ENCODE peak calls at places on chromosome 4, in nine cellular contexts. M is M059J, X is head of caudate nucleus, I is NCI-H1105 treated with DMSO at 0.1 percent for 48 hours, G is NCI-H345, K is upper lobe of right lung, Y is activated T-cell treated with anti-CD3 and anti-CD28 coated beads for 24 hours, B is Right ventricle myocardium superior, C is posterior cingulate gyrus. U is an unnamed sample.

GRCh38 chr4:41550308-41550707 is 12.4 kb downstream of the LIMCH1 start:
- DNase-seq in X (no peak), K (no peak), M (peak), B (no peak), Y (no peak), C (no peak), G (no peak), I (no peak), U (no peak)

GRCh38 chr4:83207497-83208105 is 77.0 kb downstream of the COQ2 start:
- DNase-seq in K (no peak), X (no peak), M (peak), I (no peak), Y (no peak), C (no peak), B (no peak), G (no peak), U (no peak)

GRCh38 chr4:73197220-73197619 is 61.4 kb downstream of the ANKRD17 start:
- DNase-seq in M (no peak), G (no peak), Y (no peak), I (no peak), X (no peak), K (no peak), C (no peak), B (no peak), U (no peak)

GRCh38 chr4:79865253-79865652 is 207.8 kb downstream of the ANTXR2 start:
- DNase-seq in Y (no peak), B (no peak), G (no peak), K (no peak), X (no peak), I (no peak), C (no peak), M (peak), U (no peak)

GRCh38 chr4:182768821-182769220 is 148.4 kb downstream of the DCTD start:
- DNase-seq in M (peak), I (no peak), X (no peak), C (no peak), K (no peak), B (no peak), G (no peak), Y (no peak), U (no peak)

GRCh38 chr4:56799824-56800756 is 21.4 kb downstream of the SPINK2 start:
- DNase-seq in Y (peak), B (peak), K (peak), M (peak), X (peak), C (peak), G (peak), I (peak), U (peak)

GRCh38 chr4:1939664-1940509 is 68.7 kb downstream of the NSD2 start:
- DNase-seq in M (peak), K (no peak), B (no peak), X (no peak), G (peak), C (peak), I (peak), Y (no peak), U (no peak)

GRCh38 chr4:106676173-106676921 is 307.8 kb upstream of the GIMD1 start:
- DNase-seq in X (no peak), C (no peak), Y (no peak), M (peak), I (no peak), K (no peak), G (no peak), B (no peak), U (no peak)

U was measured in globus pallidus.